ENCODE peak calls at places on chromosomes 1 and 21, in nine cellular contexts. Y is T-cell; M is natural killer cell; G is Panc1; X is left colon; O is left cardiac atrium; K is activated naive CD8-positive, alpha-beta T cell treated with anti-CD3 and anti-CD28 coated beads, Interleukin-2, amount 10 ng/mL, durations not matched to agents 7 days and 5 days; T is stimulated activated naive CD8-positive, alpha-beta T cell treated with anti-CD3 and anti-CD28 coated beads, Interleukin-15, amount 100 ng/mL, for 72 hours; L is IMR-90. F is an unnamed sample.

GRCh38 chr1:19347538-19348177 is 35.5 kb downstream of the SLC66A1 start:
- ATAC-seq in Y (no peak), M (no peak), G (no peak), X (no peak), O (no peak), K (no peak), T (no peak), L (no peak), F (no peak)

GRCh38 chr1:80214888-80215540 is 1208.5 kb upstream of the ADGRL4 start:
- ATAC-seq in Y (no peak), M (no peak), G (no peak), X (no peak), O (no peak), K (no peak), T (no peak), L (no peak), F (no peak)

GRCh38 chr1:211490821-211491415 is 1.0 kb downstream of the RD3 start:
- ATAC-seq in Y (no peak), M (no peak), G (no peak), X (no peak), O (no peak), K (no peak), T (no peak), L (no peak), F (no peak)

GRCh38 chr1:3097861-3098260 is 28.9 kb downstream of the PRDM16 start:
- ATAC-seq in Y (no peak), M (no peak), G (no peak), X (no peak), O (no peak), K (no peak), T (no peak), L (no peak), F (no peak)

GRCh38 chr1:10803971-10804820 is 7.8 kb upstream of the CASZ1 start:
- ATAC-seq in Y (no peak), M (no peak), G (peak; percentile 70), X (peak; percentile 92), O (peak; percentile 63), K (no peak), T (peak; percentile 50), L (no peak), F (no peak)

GRCh38 chr1:179973198-179974114 is 18.8 kb downstream of the CEP350 start:
- ATAC-seq in Y (no peak), M (no peak), G (no peak), X (no peak), O (no peak), K (no peak), T (no peak), L (no peak), F (no peak)

GRCh38 chr21:23968722-23969647 is 1638.3 kb downstream of the MRPL39 start:
- ATAC-seq in Y (peak; percentile 84), M (peak; percentile 94), G (peak; percentile 91), X (no peak), O (no peak), K (peak; percentile 94), T (peak; percentile 97), L (peak; percentile 67), F (no peak)

GRCh38 chr21:34846601-34847112 is 177.9 kb downstream of the CLIC6 start:
- ATAC-seq in Y (no peak), M (no peak), G (no peak), X (peak; percentile 70), O (no peak), K (no peak), T (no peak), L (peak; percentile 83), F (no peak)

GRCh38 chr1:17136145-17136544 is 16.9 kb upstream of the PADI2 start:
- ATAC-seq in Y (no peak), M (no peak), G (no peak), X (no peak), O (no peak), K (no peak), T (no peak), L (no peak), F (no peak)

GRCh38 chr1:225465793-225466517 is 38.1 kb upstream of the LBR start:
- ATAC-seq in Y (no peak), M (no peak), G (no peak), X (no peak), O (no peak), K (no peak), T (no peak), L (no peak), F (no peak)

GRCh38 chr1:164693564-164694359 is 134.8 kb downstream of the PBX1 start:
- ATAC-seq in Y (no peak), M (no peak), G (no peak), X (no peak), O (no peak), K (no peak), T (no peak), L (no peak), F (no peak)

GRCh38 chr1:155623357-155623756 is 13.3 kb downstream of the MSTO1 start:
- ATAC-seq in Y (no peak), M (no peak), G (no peak), X (no peak), O (no peak), K (no peak), T (no peak), L (no peak), F (no peak)

GRCh38 chr1:236101233-236102200 is 36.6 kb upstream of the NID1 start:
- ATAC-seq in Y (no peak), M (no peak), G (no peak), X (no peak), O (no peak), K (no peak), T (no peak), L (no peak), F (no peak)

GRCh38 chr1:169696273-169697100 is 14.9 kb downstream of the SELL start:
- ATAC-seq in Y (no peak), M (no peak), G (no peak), X (no peak), O (no peak), K (no peak), T (no peak), L (no peak), F (no peak)

GRCh38 chr1:165376811-165377153 is 20.3 kb upstream of the LMX1A start:
- ATAC-seq in Y (no peak), M (no peak), G (no peak), X (no peak), O (peak; percentile 2), K (no peak), T (no peak), L (no peak), F (peak; percentile 4)

GRCh38 chr1:208254862-208255261 is 10.7 kb upstream of the PLXNA2 start:
- ATAC-seq in Y (no peak), M (no peak), G (no peak), X (no peak), O (no peak), K (no peak), T (no peak), L (peak; percentile 29), F (no peak)

GRCh38 chr1:113792471-113792870 is 19.8 kb downstream of the RSBN1 start:
- ATAC-seq in Y (peak; percentile 78), M (peak; percentile 87), G (no peak), X (no peak), O (no peak), K (peak; percentile 89), T (peak; percentile 85), L (no peak), F (no peak)

GRCh38 chr1:229410370-229410691 is 23.6 kb downstream of the ACTA1 start:
- ATAC-seq in Y (no peak), M (no peak), G (no peak), X (no peak), O (no peak), K (peak; percentile 72), T (peak; percentile 36), L (no peak), F (no peak)

GRCh38 chr21:38266732-38267131 is 9.9 kb downstream of the KCNJ15 start:
- ATAC-seq in Y (no peak), M (no peak), G (no peak), X (no peak), O (no peak), K (no peak), T (no peak), L (peak; percentile 69), F (no peak)

GRCh38 chr1:29925058-29925457 is 688.7 kb downstream of the PTPRU start:
- ATAC-seq in Y (no peak), M (no peak), G (no peak), X (no peak), O (no peak), K (no peak), T (no peak), L (no peak), F (no peak)

F was measured in gastroesophageal sphincter.